ENCODE peak calls at places on chromosome 6, in five cellular contexts. B, X, V, Y and Z are unnamed samples.

GRCh38 chr6:153131037-153131981 is at the start of gene RGS17:
- DNase-seq in B (peak; percentile 82), V (peak; percentile 53), X (peak; percentile 82), Y (peak; percentile 80), Z (no peak)

GRCh38 chr6:85354761-85355618 is 94.9 kb upstream of the NT5E start:
- DNase-seq in B (peak; percentile 57), V (peak; percentile 44), X (peak; percentile 69), Y (peak; percentile 69), Z (peak; percentile 52)

GRCh38 chr6:135052939-135053338 is 1.7 kb downstream of the HBS1L start:
- DNase-seq in B (no peak), Y (peak; percentile 12), V (no peak), X (no peak), Z (no peak)

GRCh38 chr6:81772741-81773140 is 20.3 kb upstream of the TENT5A start:
- DNase-seq in V (no peak), B (no peak), Y (peak; percentile 76), X (no peak), Z (peak; percentile 77)

GRCh38 chr6:83047065-83047754 is 18.4 kb downstream of the UBE3D start:
- DNase-seq in V (no peak), B (no peak), Y (no peak), X (peak; percentile 49), Z (peak; percentile 47)

GRCh38 chr6:84356907-84357306 is 129.5 kb upstream of the CEP162 start:
- DNase-seq in B (no peak), Y (no peak), X (no peak), V (no peak), Z (no peak)

GRCh38 chr6:170112583-170112860 is 178.4 kb downstream of the DLL1 start:
- DNase-seq in Y (no peak), B (no peak), X (no peak), V (no peak), Z (no peak)

GRCh38 chr6:129748901-129749748 is 39.1 kb upstream of the ARHGAP18 start:
- DNase-seq in Y (peak; percentile 71), V (no peak), X (no peak), B (no peak), Z (no peak)

GRCh38 chr6:122653094-122653493 is 42.9 kb downstream of the PKIB start:
- DNase-seq in B (no peak), Y (no peak), V (no peak), X (no peak), Z (peak; percentile 31)

DNA sequence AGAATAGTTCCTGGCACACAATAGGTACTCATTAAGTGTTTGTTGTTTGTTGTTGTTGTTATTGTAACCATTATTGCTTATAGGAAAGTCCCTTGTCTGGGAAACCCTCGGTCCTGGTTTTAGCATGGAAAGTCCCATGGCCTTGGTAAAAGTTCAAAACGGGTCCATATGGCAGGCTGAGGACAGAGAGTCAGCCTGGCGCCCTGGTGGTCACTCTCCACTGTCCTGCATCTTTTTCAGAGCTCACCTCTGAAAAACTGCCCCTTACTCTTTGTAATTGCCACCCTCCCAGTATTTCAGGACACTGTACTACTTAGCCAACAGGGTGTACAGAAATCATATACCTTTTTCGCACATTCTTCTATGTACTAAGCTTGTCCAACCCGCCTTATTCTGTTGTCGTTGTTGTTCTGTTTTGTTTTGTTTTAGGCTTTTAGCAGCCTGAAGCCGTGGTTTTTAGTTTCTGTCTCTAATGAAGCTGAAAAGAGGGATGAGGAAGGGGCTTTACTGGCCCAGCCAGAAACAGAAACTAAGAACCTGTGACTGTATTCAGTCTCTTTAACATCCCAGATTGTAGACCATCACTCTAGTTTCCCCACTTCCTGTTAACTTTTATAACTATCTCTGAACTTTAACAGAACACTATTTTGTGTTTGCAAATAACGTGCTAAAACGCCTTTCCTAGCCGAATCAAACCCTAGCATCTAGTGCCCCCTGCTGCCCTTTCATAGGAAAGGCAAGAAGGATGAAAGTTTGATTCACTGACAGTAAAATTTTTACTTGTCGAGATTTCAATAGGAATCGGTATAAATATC is 7.6 kb upstream of the TMEM14A start:
- DNase-seq in V (no peak), X (no peak), B (peak; percentile 70), Y (peak; percentile 85), Z (peak; percentile 35)
- H2BK12ac ChIP-seq in V (no peak overlapping the region), X (no peak overlapping the region), B (no peak overlapping the region), Y (peak overlapping the region; percentile 83), Z (no peak overlapping the region)

DNA sequence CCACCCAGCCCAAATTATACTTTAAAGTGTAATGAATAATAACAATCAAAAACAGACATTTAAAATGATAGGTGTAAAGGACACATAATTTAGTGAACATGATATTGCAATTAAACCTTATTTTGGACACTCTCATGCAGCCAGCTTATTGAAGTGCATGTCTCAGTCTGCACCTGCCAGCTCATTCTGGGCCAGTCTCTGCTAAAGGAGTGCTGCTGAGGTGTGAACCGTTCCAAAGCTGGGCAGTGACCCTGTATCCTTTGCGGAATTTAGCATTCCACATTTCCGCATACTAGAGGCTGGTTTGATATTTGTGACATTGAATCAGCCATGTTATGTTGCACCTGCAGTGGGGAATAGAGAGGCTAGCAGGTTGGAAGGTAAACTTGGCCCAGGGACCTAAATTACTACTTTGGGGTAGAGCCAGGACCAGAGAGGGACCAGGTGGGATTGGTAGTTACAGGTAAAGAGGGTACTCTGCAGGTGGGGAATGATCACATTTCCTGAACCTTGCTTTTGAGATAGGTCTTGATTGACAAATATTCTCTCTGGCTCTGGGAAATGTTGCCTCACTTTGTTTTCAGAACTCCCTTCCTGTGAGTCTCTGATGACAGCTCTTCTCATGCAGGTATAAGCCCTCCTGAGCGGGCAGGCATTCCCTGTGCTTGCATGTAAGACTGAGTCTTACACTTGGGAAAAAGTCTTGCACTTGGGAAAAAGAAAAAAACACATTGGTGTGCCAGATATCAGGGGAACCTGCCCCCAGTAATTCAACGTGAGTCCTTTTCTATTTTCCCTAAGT is 26.2 kb downstream of the TULP4 start:
- DNase-seq in X (no peak), V (no peak), Y (no peak), B (no peak), Z (no peak)
- H2BK12ac ChIP-seq in X (peak overlapping the region; percentile 58), V (peak overlapping the region; percentile 69), Y (no peak overlapping the region), B (peak overlapping the region; percentile 41), Z (no peak overlapping the region)

DNA sequence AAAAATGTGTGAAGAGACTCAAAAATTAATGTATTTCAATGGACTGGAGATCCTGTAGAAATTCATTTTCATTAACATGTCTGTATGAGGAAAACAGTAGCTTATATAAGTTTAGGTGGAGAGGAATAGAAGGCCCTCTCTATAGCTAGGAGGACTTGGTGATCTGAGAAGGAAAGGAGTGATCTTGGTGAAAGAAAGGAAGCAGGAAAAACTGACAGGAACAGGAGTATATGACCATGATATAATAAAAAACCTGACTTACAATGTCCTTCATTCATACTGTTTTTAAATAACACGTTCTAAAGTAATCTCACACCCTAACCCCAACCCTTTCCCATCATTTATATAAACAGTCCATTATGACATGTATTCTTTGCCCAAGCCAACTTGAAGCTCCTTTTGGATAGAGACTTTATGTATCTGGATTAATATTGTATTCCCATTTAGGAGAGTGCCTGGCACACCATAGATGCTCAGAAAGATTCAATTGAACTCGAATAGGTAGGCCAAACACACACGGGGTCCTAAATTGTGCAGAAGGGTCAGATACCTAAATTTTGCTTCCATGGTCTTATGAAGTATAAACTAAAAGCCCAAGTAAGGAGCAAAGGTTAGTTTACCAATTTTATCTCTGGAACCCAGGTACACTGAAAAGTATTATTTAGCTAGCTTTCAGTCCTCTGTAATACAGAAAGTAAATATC is 76.0 kb downstream of the OR2B2 start:
- DNase-seq in V (no peak), Y (no peak), B (no peak), X (no peak), Z (no peak)
- H2BK12ac ChIP-seq in V (peak overlapping the region; percentile 97), Y (no peak overlapping the region), B (no peak overlapping the region), X (no peak overlapping the region), Z (no peak overlapping the region)

DNA sequence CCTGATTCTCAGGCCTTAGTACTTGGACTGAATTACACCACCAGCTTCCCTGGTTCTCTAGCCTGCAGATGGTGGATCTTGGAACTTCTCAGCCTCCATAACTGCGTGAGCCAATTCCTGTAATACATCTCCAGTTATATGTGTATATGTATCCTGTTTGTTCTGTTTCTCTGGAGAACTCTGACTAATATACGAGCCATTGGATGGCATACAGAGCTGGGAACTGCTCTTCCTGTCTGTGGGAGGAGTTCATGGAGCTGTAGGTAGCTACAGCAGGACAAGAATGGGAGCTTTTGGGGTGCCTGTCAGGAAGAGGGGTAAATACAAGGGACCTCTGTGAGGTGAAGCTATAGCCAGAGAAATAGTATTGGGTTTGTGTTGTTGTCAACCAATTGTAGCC is 41.2 kb downstream of the TMEM14A start:
- DNase-seq in V (no peak), Y (no peak), B (no peak), X (no peak), Z (no peak)
- H2BK12ac ChIP-seq in V (no peak overlapping the region), Y (no peak overlapping the region), B (no peak overlapping the region), X (no peak overlapping the region), Z (no peak overlapping the region)

DNA sequence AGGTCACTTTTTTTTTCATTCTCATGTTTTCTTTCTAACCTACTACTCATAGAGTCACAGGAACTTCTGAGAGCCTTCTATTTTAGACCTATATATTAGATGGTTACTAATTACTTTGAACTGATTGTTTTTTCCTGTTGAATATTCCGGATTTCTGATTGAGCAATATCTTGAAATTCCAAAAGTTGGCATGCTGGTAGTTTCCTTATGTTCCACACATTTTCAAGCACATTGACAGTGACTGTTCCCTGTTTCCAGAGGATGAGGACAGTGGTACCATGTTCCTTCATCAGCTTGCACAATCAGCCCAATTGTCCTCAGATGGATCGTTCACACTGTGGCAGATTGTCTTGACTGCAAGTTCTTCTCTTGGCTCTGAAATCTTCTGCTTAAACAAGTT is 251.6 kb upstream of the PRDM1 start:
- DNase-seq in B (no peak), V (no peak), Y (no peak), X (no peak), Z (no peak)
- H2BK12ac ChIP-seq in B (no peak overlapping the region), V (no peak overlapping the region), Y (peak overlapping the region; percentile 1), X (no peak overlapping the region), Z (no peak overlapping the region)

GRCh38 chr6:15586528-15586927 is 76.3 kb downstream of the DTNBP1 start:
- DNase-seq in V (no peak), B (no peak), Y (no peak), X (no peak), Z (no peak)

GRCh38 chr6:15588966-15589634 is 73.7 kb downstream of the DTNBP1 start:
- DNase-seq in X (no peak), Y (peak; percentile 82), B (no peak), V (no peak), Z (no peak)

GRCh38 chr6:15582499-15582898 is 80.3 kb downstream of the DTNBP1 start:
- DNase-seq in X (no peak), B (no peak), Y (no peak), V (no peak), Z (no peak)

DNA sequence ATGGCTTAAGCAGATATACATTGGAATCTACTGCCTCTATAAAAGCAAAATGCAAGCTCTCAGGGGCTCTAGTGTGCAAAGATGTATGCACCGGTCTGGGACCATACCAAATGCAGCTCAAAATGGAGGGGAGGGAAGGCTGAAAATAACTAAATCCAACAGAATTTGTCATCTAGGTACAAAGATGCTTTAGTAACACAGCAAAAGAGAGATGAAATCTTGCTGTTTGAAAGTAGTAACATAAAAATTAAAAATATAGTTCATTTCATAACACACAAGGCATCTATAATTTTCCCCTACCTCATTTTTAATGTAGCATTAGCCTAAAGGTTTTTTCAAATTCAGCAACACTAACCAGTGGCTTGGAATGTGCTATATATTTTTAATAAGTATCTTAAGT is 76.9 kb downstream of the DTNBP1 start:
- DNase-seq in X (no peak), Y (no peak), B (no peak), V (no peak), Z (no peak)
- H2BK12ac ChIP-seq in X (no peak overlapping the region), Y (no peak overlapping the region), B (no peak overlapping the region), V (no peak overlapping the region), Z (no peak overlapping the region)

DNA sequence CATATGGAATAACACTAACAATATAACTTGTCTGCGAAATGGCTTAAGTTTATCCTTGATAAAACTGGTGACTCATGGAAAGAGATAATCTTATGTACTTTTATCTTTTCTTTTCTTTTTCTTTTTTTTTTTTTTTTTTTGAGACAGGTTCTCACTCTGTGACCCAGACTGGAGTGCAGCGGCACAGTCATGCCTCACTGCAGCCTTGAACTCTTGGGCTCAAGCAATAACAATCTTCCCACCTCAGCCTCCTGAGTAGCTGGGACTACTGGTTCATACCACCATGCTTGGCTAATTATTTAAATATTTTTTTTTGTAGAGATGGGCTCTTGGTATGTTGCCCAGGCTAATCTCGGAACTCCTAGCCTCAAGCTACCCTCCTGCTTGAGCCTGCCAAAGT is 68.1 kb upstream of the SCGN start:
- DNase-seq in B (no peak), Y (no peak), X (no peak), V (no peak), Z (no peak)
- H2BK12ac ChIP-seq in B (no peak overlapping the region), Y (no peak overlapping the region), X (no peak overlapping the region), V (no peak overlapping the region), Z (no peak overlapping the region)